ENCODE peak calls at places on chromosomes 16 and 17, in eight cellular contexts. O, I, N, G, L, B, R and Z are unnamed samples. For H3K4me1, the result is how much of the 10 kb centered on the place peaks cover.

GRCh38 chr17:40345161-40346034 is 19.1 kb downstream of the GJD3 start:
- DNase-seq in O (peak), I (peak), N (peak), G (peak), L (no peak), B (no peak), R (peak), Z (no peak)

GRCh38 chr17:13864551-13864950 is 204.8 kb upstream of the COX10 start:
- DNase-seq in O (no peak), I (no peak), N (peak), G (no peak), L (no peak), B (no peak), R (no peak), Z (no peak)

GRCh38 chr17:7425756-7426155 is 340 bp downstream of the SPEM2 start:
- DNase-seq in O (no peak), I (no peak), N (no peak), G (no peak), L (no peak), B (no peak), R (no peak), Z (no peak)

GRCh38 chr16:78364501-78364900 is 265.0 kb downstream of the WWOX start:
- DNase-seq in O (no peak), I (no peak), N (no peak), G (no peak), L (no peak), B (no peak), R (no peak), Z (no peak)

GRCh38 chr16:62036807-62037135 is 533 bp upstream of the CDH8 start:
- DNase-seq in O (no peak), I (no peak), N (no peak), G (no peak), L (no peak), B (no peak), R (no peak), Z (no peak)

GRCh38 chr17:48624544-48625501 is 1.3 kb downstream of the HOXB9 start:
- DNase-seq in O (no peak), I (no peak), N (no peak), G (peak), L (no peak), B (no peak), R (no peak), Z (no peak)

GRCh38 chr16:47712276-47713224 is 251.4 kb downstream of the PHKB start:
- DNase-seq in O (no peak), I (no peak), N (no peak), G (no peak), L (no peak), B (no peak), R (no peak), Z (no peak)

GRCh38 chr17:45867702-45868101 is 23.0 kb downstream of the SPPL2C start:
- DNase-seq in O (no peak), I (no peak), N (no peak), G (no peak), L (no peak), B (peak), R (no peak), Z (no peak)

DNA sequence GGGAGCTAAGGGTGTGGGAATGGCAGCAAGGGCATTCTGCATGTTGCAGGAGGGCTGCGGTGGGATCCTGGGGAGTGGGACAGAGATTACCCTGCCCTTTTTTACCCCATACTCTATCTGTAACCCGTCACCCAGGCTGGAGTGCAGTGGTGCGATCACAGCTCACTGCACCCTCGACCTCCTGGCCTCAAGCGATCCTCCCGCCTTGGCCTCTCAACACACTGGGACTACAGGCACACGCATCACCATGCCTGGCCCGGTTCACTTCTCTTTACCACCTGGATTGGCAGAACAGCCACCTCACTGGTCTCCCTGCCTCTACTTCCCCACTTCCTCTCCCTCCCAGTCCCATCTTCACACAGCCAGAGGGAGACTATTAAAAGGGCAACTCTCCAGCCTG is 9.5 kb downstream of the ZNF385C start:
- DNase-seq in O (no peak), I (no peak), N (no peak), G (no peak), L (no peak), B (no peak), R (no peak), Z (no peak)
- TF ChIP-seq POLR2A in O (no peak), I (no peak), N (no peak), G (no peak), L (no peak), B (no peak), R (no peak), Z (no peak)

GRCh38 chr16:23174622-23175021 is 7.9 kb upstream of the SCNN1G start:
- DNase-seq in O (no peak), I (no peak), N (peak), G (no peak), L (no peak), B (no peak), R (no peak), Z (no peak)

GRCh38 chr16:23172549-23172948 is 10.0 kb upstream of the SCNN1G start:
- DNase-seq in O (no peak), I (no peak), N (no peak), G (no peak), L (no peak), B (no peak), R (no peak), Z (no peak)

DNA sequence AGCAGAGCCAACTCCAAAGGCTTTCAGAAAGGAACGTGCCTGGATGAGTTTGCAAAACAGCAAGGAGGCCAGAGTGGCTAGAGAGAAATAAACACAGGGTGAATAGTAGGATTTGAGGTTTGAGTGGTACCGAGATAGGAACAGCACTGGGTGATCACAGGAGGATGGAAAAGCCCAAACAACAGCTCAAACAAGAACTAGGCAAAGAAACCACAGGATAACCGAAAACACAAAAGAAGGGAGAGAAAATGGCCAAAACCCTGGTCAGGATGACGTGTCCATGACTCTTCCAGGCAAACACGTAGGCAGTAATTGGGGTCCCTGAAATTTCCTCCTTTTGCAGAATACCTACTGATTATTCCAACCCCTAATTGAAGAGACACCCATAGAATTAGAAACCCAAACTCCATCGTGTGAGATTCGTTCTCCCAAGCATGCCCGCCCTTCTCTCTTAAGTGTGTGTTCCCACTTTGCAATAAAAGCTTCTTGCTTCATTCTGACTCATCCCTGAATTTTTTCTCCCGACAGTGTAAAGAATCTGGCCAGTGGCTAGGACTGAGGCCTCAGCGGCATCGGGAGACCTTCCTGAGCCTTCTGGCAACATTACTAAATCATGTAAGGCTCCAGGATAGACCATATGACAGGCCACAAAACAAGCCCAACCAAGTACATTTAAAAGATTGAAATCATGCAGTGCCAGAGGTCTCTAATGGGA is 11.2 kb upstream of the SCNN1G start:
- DNase-seq in O (no peak), I (no peak), N (peak), G (peak), L (no peak), B (no peak), R (no peak), Z (no peak)
- H3K4me1 ChIP-seq in O (under half), I (under half), N (under half), G (under half), L (under half), B (under half), R (under half), Z (under half)

GRCh38 chr16:71421911-71422310 is 19.9 kb downstream of the TLE7 start:
- DNase-seq in O (no peak), I (peak), N (no peak), G (peak), L (no peak), B (peak), R (no peak), Z (no peak)
- TF ChIP-seq POLR2A in O (no peak), I (no peak), N (no peak), G (no peak), L (no peak), B (no peak), R (no peak), Z (no peak)

GRCh38 chr17:4942760-4943508 is 2.9 kb downstream of the RNF167 start:
- DNase-seq in O (no peak), I (no peak), N (no peak), G (no peak), L (no peak), B (no peak), R (no peak), Z (no peak)
- H3K4me1 ChIP-seq in O (under half), I (under half), N (under half), G (half or more), L (under half), B (half or more), R (half or more), Z (half or more)

GRCh38 chr17:76140661-76141211 is 309 bp downstream of the FOXJ1 start:
- DNase-seq in O (no peak), I (no peak), N (no peak), G (no peak), L (no peak), B (no peak), R (no peak), Z (no peak)

GRCh38 chr17:76139801-76140660 is 1.0 kb downstream of the FOXJ1 start:
- DNase-seq in O (no peak), I (peak), N (no peak), G (no peak), L (no peak), B (no peak), R (no peak), Z (no peak)

GRCh38 chr17:76139261-76139752 is 1.7 kb downstream of the FOXJ1 start:
- DNase-seq in O (no peak), I (no peak), N (no peak), G (no peak), L (no peak), B (no peak), R (no peak), Z (no peak)

GRCh38 chr17:76142044-76143041 is 1.3 kb upstream of the FOXJ1 start:
- DNase-seq in O (no peak), I (no peak), N (no peak), G (no peak), L (no peak), B (no peak), R (no peak), Z (no peak)

DNA sequence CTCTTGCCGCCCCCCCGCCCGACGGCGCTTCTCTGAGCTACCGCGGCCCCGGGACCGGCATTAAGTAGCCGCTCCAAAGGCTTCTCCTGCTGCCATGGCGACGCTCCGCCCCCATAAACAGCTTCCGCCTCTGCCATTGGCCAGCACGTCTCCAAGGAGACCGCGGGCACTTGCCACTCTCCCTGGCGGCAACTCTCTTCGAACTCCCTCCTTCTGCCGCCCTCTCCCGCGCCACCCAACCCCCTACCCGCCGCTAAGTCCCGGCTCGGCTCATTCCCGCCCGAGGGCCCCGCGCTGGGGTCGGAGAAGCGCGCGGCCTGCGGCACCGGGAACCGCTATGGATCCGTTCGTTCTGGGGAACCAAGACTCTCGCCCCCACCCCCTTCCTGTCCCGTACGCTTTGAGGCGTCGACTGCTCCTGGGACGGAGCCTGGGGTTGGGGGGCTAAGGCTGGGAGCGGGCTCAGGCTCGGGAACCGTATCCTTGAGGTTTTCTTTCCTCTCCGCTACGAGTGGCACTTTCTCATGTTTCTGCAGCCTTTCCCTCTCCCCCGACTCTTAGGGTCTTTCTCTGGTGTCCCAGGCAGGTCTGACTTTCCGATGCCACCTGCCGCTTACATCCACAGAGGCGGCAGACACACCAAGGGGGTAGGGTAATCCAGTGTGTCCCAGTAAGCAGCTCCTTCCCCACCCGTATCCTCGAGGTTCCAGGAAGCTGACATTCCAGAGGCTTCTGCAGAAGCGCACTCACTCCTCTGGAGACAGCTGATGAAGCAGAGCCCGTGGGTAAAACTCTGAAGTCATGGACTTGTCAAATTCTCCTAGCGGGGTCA is at the start of gene FOXJ1:
- DNase-seq in O (peak), I (peak), N (peak), G (peak), L (peak), B (peak), R (peak), Z (peak)
- TF ChIP-seq POLR2A in O (no peak), I (no peak), N (no peak), G (no peak), L (no peak), B (no peak), R (no peak), Z (no peak)

GRCh38 chr16:118857-119256 is 19.6 kb downstream of the NPRL3 start:
- DNase-seq in O (no peak), I (no peak), N (no peak), G (no peak), L (no peak), B (no peak), R (no peak), Z (no peak)

GRCh38 chr16:112153-112840 is 26.2 kb downstream of the NPRL3 start:
- DNase-seq in O (no peak), I (no peak), N (no peak), G (no peak), L (no peak), B (no peak), R (no peak), Z (no peak)

GRCh38 chr16:119835-120234 is 18.6 kb downstream of the NPRL3 start:
- DNase-seq in O (no peak), I (no peak), N (no peak), G (no peak), L (no peak), B (no peak), R (no peak), Z (no peak)

GRCh38 chr16:117381-118365 is 20.8 kb downstream of the NPRL3 start:
- DNase-seq in O (no peak), I (peak), N (peak), G (peak), L (no peak), B (peak), R (peak), Z (no peak)

DNA sequence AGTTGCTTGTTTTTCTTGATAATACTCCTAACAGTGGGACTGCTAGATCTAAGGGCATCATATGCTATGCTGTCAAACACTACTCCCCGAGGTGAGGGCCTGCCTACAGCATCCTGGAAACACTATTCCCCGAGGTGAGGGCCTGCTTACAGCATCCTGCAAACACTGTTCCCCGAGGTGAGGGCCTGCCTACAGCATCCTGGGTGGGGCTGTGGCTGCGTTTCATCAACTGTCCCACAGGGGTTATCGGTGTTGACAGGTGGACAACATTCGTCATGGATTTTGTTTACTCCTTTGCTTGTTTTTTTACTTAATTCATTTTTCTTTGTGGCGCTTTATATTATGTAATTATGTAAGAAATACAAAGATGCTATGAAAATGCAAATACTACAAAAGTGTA is 22.5 kb downstream of the NPRL3 start:
- DNase-seq in O (no peak), I (no peak), N (no peak), G (no peak), L (no peak), B (no peak), R (no peak), Z (no peak)
- H3K4me1 ChIP-seq in O (under half), I (under half), N (under half), G (under half), L (under half), B (under half), R (under half), Z (under half)

DNA sequence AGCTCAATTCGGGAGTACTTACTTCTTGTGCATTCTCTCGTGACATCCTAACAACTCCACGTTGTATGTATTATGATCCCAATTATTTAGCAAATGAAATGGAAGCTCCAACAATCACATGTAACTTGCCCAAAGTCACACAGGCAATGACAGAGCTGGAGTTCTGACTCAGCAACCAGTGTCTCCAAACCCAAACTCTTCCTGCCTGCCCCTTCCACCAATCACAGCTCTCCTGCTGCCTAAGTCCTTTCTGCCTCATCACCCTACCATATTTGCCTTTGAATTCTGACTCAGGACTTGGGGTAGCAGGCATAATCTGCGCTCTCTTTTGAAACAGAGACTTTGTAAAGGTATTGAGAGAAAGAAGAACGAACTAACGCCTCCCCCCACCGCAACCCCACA is 245.2 kb upstream of the MAF start:
- DNase-seq in O (no peak), I (no peak), N (no peak), G (peak), L (no peak), B (no peak), R (no peak), Z (no peak)
- TF ChIP-seq POLR2A in O (no peak), I (no peak), N (no peak), G (no peak), L (no peak), B (no peak), R (no peak), Z (no peak)

GRCh38 chr16:84022641-84023040 is 20.0 kb downstream of the SLC38A8 start:
- DNase-seq in O (no peak), I (no peak), N (no peak), G (no peak), L (no peak), B (no peak), R (no peak), Z (no peak)
- H3K4me1 ChIP-seq in O (under half), I (under half), N (under half), G (under half), L (under half), B (under half), R (under half), Z (under half)